ENCODE peak calls at places on chromosomes 1 and 21, in five cellular contexts. A is uterus, V is body of pancreas, I is adrenal gland, E is IMR-90. U is an unnamed sample.
A peak's percentile ranks its signal among the peaks of the same experiment; 100 is the strongest.

GRCh38 chr1:196306421-196306820 is 301.8 kb downstream of the KCNT2 start:
- DNase-seq in V (no peak), A (no peak), I (no peak), E (no peak), U (no peak)

GRCh38 chr21:46150491-46151121 is 4.8 kb downstream of the FTCD start:
- DNase-seq in A (no peak), I (peak; percentile 22), V (no peak), E (no peak), U (no peak)

GRCh38 chr1:200359610-200360163 is 50.1 kb downstream of the ZNF281 start:
- DNase-seq in E (peak; percentile 83), A (no peak), I (no peak), V (no peak), U (no peak)

GRCh38 chr1:38013027-38013588 is 574 bp downstream of the UTP11 start:
- DNase-seq in A (no peak), V (no peak), E (peak; percentile 88), I (no peak), U (no peak)

GRCh38 chr1:200458780-200459179 is 48.9 kb upstream of the ZNF281 start:
- DNase-seq in E (no peak), I (no peak), V (no peak), A (no peak), U (no peak)

GRCh38 chr1:25889470-25889869 is 14.0 kb upstream of the PAQR7 start:
- DNase-seq in E (peak; percentile 43), I (no peak), A (no peak), V (no peak), U (no peak)

GRCh38 chr21:23401278-23401677 is 2206.0 kb downstream of the MRPL39 start:
- DNase-seq in E (no peak), A (no peak), V (no peak), I (no peak), U (no peak)

GRCh38 chr1:177609953-177610352 is 359.9 kb downstream of the SEC16B start:
- DNase-seq in I (no peak), A (no peak), V (no peak), E (no peak), U (no peak)

GRCh38 chr1:30883389-30884172 is 25.0 kb downstream of the SDC3 start:
- DNase-seq in A (no peak), E (no peak), I (no peak), V (no peak), U (no peak)

GRCh38 chr1:109521465-109521951 is 12.0 kb upstream of the AMIGO1 start:
- DNase-seq in E (no peak), V (no peak), A (no peak), I (no peak), U (no peak)

GRCh38 chr1:110011527-110012041 is 22.8 kb upstream of the STRIP1 start:
- DNase-seq in I (no peak), V (peak; percentile 32), A (no peak), E (peak; percentile 73), U (no peak)

GRCh38 chr1:212500986-212501385 is 68.3 kb downstream of the NENF start:
- DNase-seq in A (no peak), V (no peak), I (no peak), E (no peak), U (no peak)

GRCh38 chr1:222815367-222815765 is 527 bp downstream of the DISP1 start:
- DNase-seq in I (peak; percentile 74), A (no peak), E (no peak), V (no peak), U (peak; percentile 57)

GRCh38 chr21:44875341-44875740 is 1.9 kb upstream of the PTTG1IP start:
- DNase-seq in I (no peak), A (no peak), V (no peak), E (peak; percentile 22), U (no peak)

GRCh38 chr21:24225432-24225831 is 1381.8 kb downstream of the MRPL39 start:
- DNase-seq in A (no peak), E (peak; percentile 87), V (no peak), I (no peak), U (no peak)

GRCh38 chr21:43812139-43812821 is 22.9 kb downstream of the RRP1 start:
- DNase-seq in E (no peak), I (peak; percentile 47), V (no peak), A (no peak), U (peak; percentile 52)

GRCh38 chr1:35726814-35727433 is 8.2 kb upstream of the C1orf216 start:
- DNase-seq in A (peak; percentile 52), I (peak; percentile 53), E (peak; percentile 58), V (peak; percentile 67), U (no peak)

GRCh38 chr1:93617670-93618488 is 63.8 kb downstream of the BCAR3 start:
- DNase-seq in A (no peak), I (no peak), V (peak; percentile 82), E (no peak), U (no peak)

GRCh38 chr1:155940993-155941844 is at the start of gene RXFP4:
- DNase-seq in V (no peak), A (no peak), E (no peak), I (no peak), U (no peak)

GRCh38 chr1:156803086-156803851 is 13.4 kb downstream of the SH2D2A start:
- DNase-seq in E (no peak), I (no peak), V (no peak), A (no peak), U (no peak)

GRCh38 chr1:27068922-27069321 is 56.3 kb upstream of the TENT5B start:
- DNase-seq in I (no peak), V (no peak), E (no peak), A (no peak), U (no peak)

GRCh38 chr1:27060879-27061278 is 48.2 kb upstream of the TENT5B start:
- DNase-seq in A (no peak), E (no peak), V (no peak), I (no peak), U (no peak)

GRCh38 chr1:27071049-27071416 is 58.4 kb upstream of the TENT5B start:
- DNase-seq in A (no peak), V (peak; percentile 33), I (peak; percentile 54), E (peak; percentile 38), U (no peak)

GRCh38 chr1:27070390-27071048 is 57.9 kb upstream of the TENT5B start:
- DNase-seq in E (no peak), V (peak; percentile 82), I (no peak), A (no peak), U (peak; percentile 50)

DNA sequence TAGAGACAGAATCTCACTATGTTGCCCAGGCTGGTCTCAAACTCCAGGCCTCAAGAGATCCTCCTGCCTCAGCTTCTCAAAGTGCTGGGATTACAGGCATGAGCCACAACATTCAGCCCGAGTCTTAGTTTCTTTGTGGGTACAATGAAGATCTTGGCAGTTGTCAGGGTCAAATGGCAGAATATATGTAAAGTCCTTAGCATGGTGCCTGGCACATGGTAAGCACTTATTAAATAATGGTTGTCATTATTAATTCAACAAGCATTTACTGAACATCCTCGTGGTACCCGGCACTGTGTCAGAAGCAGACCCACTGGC is 53.6 kb upstream of the TENT5B start:
- DNase-seq in V (no peak), A (no peak), E (no peak), I (no peak), U (no peak)
- TF ChIP-seq CTCF in V (no peak), A (no peak), E (no peak), I (no peak), U (no peak)

DNA sequence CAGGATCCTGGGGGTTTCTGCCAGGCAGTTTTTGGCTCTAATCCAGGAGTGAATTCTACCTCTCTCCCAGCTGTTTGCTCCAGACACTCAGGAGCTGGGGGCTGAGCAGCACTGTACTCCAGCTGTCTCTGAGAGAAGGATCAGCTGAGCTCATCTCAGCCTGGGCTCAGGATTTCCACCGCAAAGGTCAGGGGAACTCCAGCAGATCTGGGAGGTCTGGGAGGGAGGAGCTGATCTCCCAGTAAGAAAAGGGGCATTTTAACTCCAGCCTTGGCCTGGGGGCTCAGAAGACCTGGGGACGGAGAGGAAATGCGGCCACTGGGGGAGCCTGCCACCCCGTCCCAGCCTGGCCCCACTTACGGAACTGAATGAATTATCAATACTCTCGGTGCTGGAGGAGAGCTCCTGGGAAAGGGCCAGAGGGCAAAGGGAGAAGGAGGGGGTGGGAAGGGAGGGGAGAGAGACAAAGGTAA is 17.3 kb downstream of the PI4KB start:
- DNase-seq in E (peak; percentile 88), V (no peak), I (no peak), A (peak; percentile 60), U (no peak)
- TF ChIP-seq POLR2A in E (no peak), V (no peak), I (no peak), A (no peak), U (no peak)

GRCh38 chr1:154623358-154623757 is 15.4 kb upstream of the ADAR start:
- DNase-seq in A (no peak), I (no peak), E (no peak), V (no peak), U (no peak)

GRCh38 chr1:154626456-154627246 is 18.7 kb upstream of the ADAR start:
- DNase-seq in V (no peak), A (no peak), E (no peak), I (no peak), U (no peak)

GRCh38 chr1:154627247-154628121 is 19.5 kb upstream of the ADAR start:
- DNase-seq in I (peak; percentile 87), E (peak; percentile 88), V (peak; percentile 89), A (peak; percentile 87), U (peak; percentile 84)

GRCh38 chr1:154622503-154623039 is 14.6 kb upstream of the ADAR start:
- DNase-seq in E (no peak), I (no peak), V (no peak), A (no peak), U (no peak)

GRCh38 chr1:154624756-154625643 is 17.0 kb upstream of the ADAR start:
- DNase-seq in V (no peak), I (no peak), A (no peak), E (peak; percentile 97), U (no peak)
- TF ChIP-seq CTCF in V (no peak), I (no peak), A (no peak), E (peak; percentile 22), U (no peak)

GRCh38 chr1:224052767-224053166 is 61.1 kb upstream of the FBXO28 start:
- DNase-seq in E (peak; percentile 89), A (no peak), I (no peak), V (no peak), U (no peak)
- TF ChIP-seq POLR2A in E (no peak), A (no peak), I (no peak), V (no peak), U (no peak)

GRCh38 chr1:119184972-119185371 is 44.5 kb upstream of the WARS2 start:
- DNase-seq in V (no peak), I (no peak), E (no peak), A (no peak), U (no peak)
- TF ChIP-seq CTCF in V (no peak), I (no peak), E (no peak), A (no peak), U (no peak)

GRCh38 chr1:225467193-225468020 is 39.6 kb upstream of the LBR start:
- DNase-seq in E (no peak), I (peak; percentile 55), A (no peak), V (no peak), U (no peak)
- TF ChIP-seq POLR2A in E (no peak), I (no peak), A (no peak), V (no peak), U (no peak)

DNA sequence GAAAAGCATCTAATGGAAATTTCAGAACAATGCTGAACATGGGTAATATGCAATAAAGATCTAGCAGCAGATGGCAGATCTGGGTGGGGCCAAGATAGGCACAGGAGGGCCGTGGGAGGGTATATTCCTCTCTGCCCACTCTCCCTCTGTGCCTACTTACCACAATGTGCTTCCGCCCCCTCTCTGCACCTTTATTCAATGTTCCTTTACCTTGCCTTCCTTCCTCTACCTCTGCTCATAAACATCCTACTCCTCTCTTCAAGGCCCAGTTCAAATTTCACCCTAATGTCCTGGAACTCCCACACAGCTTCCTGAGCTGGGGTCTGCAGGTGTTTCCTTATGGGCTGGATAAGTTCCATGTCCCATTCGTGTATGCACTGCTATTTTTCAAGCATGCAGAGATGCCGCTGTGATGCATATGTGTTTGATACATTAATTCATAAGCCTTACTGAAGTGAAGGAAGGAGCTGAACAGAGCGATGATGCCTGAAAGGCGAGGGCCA is 65.6 kb upstream of the EDEM3 start:
- DNase-seq in A (no peak), V (no peak), I (no peak), E (no peak), U (no peak)
- TF ChIP-seq CTCF in A (no peak), V (no peak), I (no peak), E (no peak), U (no peak)